ENCODE peak calls at places on chromosomes 7 and 10, in six cellular contexts. M is keratinocyte, D is ovary, T is esophagus muscularis mucosa, S is MM.1S, V is PC-3. E is an unnamed sample.

GRCh38 chr10:101773923-101774588 is 1.9 kb downstream of the FGF8 start:
- DNase-seq in V (no peak), D (no peak), S (no peak), T (no peak), M (no peak), E (no peak)

GRCh38 chr7:82036146-82036886 is 266.5 kb upstream of the HGF start:
- DNase-seq in T (no peak), M (no peak), S (no peak), D (no peak), V (peak), E (no peak)

GRCh38 chr10:72104472-72105097 is 16.2 kb upstream of the SPOCK2 start:
- DNase-seq in S (no peak), M (no peak), T (no peak), D (no peak), V (no peak), E (no peak)

GRCh38 chr10:22600516-22600915 is 113.9 kb downstream of the PIP4K2A start:
- DNase-seq in S (no peak), D (no peak), V (no peak), T (no peak), M (no peak), E (no peak)

GRCh38 chr7:99296471-99296870 is 23.8 kb downstream of the MYH16 start:
- DNase-seq in D (no peak), V (no peak), S (no peak), M (no peak), T (no peak), E (no peak)

GRCh38 chr10:82409671-82410070 is 534.7 kb downstream of the NRG3 start:
- DNase-seq in D (no peak), M (no peak), T (no peak), V (no peak), S (no peak), E (no peak)

GRCh38 chr7:155001756-155002410 is 1.0 kb downstream of the PAXIP1 start:
- DNase-seq in T (no peak), D (no peak), V (peak), M (no peak), S (no peak), E (no peak)

GRCh38 chr10:122445904-122446303 is 8.5 kb upstream of the ARMS2 start:
- DNase-seq in M (no peak), S (no peak), D (no peak), T (no peak), V (no peak), E (no peak)

GRCh38 chr10:66378117-66378876 is 547.5 kb upstream of the LRRTM3 start:
- DNase-seq in T (no peak), M (no peak), S (no peak), D (no peak), V (peak), E (no peak)

DNA sequence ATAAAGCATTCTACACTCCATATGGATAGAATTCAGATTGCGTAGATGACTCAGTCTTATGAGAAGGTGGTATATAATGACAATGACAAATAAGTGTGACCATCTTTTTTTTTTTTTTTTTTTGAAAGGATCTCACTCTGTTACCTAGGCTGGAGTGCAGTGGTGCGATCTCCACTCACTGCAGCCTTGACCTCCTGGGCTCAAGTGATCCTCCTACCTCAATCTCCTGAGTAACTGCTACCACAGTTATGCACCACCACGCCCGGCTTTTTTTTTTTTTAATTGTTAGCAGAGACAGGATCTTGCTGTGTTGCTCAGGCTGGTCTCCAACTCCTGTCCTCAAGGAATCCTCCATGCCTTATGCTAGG is 43.2 kb upstream of the NRP1 start:
- DNase-seq in S (no peak), V (peak), M (no peak), D (no peak), T (no peak), E (no peak)
- H3K27ac ChIP-seq in S (no peak), V (peak), M (peak), D (no peak), T (no peak), E (peak)

GRCh38 chr7:141665208-141666035 is 36.5 kb downstream of the DENND11 start:
- DNase-seq in V (no peak), M (no peak), D (no peak), T (no peak), S (no peak), E (no peak)

GRCh38 chr7:141664450-141664849 is 37.5 kb downstream of the DENND11 start:
- DNase-seq in S (no peak), D (no peak), T (no peak), M (no peak), V (no peak), E (no peak)

GRCh38 chr7:141660259-141660658 is 41.7 kb downstream of the DENND11 start:
- DNase-seq in S (peak), V (no peak), T (no peak), M (no peak), D (no peak), E (no peak)

GRCh38 chr7:141666071-141666470 is 35.9 kb downstream of the DENND11 start:
- DNase-seq in S (no peak), M (no peak), T (no peak), V (no peak), D (no peak), E (no peak)

DNA sequence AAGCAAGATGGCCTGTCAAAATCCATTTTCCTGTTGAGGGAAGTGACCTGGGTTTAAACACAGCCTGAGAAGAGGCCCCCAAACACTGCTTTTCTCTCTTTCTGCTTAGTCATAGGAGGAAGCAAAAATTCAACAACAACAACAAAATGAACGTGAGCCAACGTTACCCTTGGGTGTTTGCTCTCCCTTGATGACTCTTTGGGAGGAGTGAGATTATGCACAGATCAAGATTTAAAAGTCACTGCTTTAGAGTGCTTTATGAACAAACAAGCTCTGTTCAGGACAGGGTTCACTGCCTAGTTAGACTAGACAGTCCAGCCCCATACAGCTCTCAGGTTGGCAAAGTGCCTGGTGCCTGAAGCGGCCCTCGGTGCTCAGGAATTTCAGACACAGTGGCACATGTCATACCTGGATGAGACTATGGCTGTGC is 38.9 kb downstream of the DENND11 start:
- DNase-seq in T (no peak), V (peak), S (no peak), M (no peak), D (no peak), E (peak)
- H3K27ac ChIP-seq in T (no peak), V (peak), S (no peak), M (peak), D (no peak), E (peak)

DNA sequence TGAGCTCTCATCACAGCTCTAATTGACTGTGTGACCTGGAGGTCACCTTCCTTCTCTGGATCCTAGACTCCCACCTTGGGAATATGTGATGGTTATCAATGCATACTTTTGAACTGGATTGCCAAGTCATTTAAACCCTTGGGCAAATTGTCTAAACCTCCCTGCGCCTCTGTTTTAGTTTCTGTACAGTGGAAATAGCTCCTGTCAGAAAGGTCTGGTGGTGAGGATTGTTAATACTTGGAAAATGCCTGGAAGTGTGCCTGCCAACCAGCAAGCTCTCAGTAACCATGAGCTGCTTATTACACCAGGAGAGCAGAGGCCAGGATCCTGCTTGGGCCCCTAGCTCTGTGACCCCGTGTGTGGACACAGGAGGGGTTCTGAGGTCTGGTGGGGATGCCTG is 108.7 kb upstream of the PPIF start:
- DNase-seq in T (no peak), S (no peak), M (no peak), V (no peak), D (no peak), E (no peak)
- H3K27ac ChIP-seq in T (peak), S (no peak), M (peak), V (no peak), D (no peak), E (peak)

GRCh38 chr10:79400567-79401004 is 44.8 kb downstream of the ZCCHC24 start:
- DNase-seq in V (peak), D (no peak), S (peak), M (peak), T (no peak), E (no peak)
- H3K27ac ChIP-seq in V (no peak), D (no peak), S (no peak), M (no peak), T (no peak), E (no peak)

E was measured in epithelial cell of prostate.